ENCODE peak calls at places on chromosomes 11 and 22, in four cellular contexts. X, G, O and H are unnamed samples.

GRCh38 chr22:23478175-23478574 is 101.9 kb downstream of the IGLL1 start:
- DNase-seq in X (no peak), G (no peak), O (no peak), H (no peak)

GRCh38 chr22:42343551-42344081 is 73.2 kb upstream of the TCF20 start:
- DNase-seq in X (no peak), G (peak), O (no peak), H (no peak)

GRCh38 chr11:353315-353857 is 15.9 kb upstream of the B4GALNT4 start:
- DNase-seq in X (peak), G (no peak), O (no peak), H (no peak)

GRCh38 chr11:28529540-28530410 is 421.6 kb downstream of the METTL15 start:
- DNase-seq in X (peak), G (peak), O (no peak), H (no peak)

GRCh38 chr11:74388678-74389327 is 9.4 kb downstream of the PGM2L1 start:
- DNase-seq in X (peak), G (peak), O (peak), H (no peak)

GRCh38 chr11:120710354-120711187 is 199.0 kb downstream of the GRIK4 start:
- DNase-seq in X (peak), G (no peak), O (no peak), H (no peak)

GRCh38 chr22:37019309-37020191 is at the start of the genes MPST and TST:
- DNase-seq in X (peak), G (peak), O (peak), H (no peak)

GRCh38 chr22:26574001-26574723 is 15.8 kb downstream of the TPST2 start:
- DNase-seq in X (no peak), G (no peak), O (no peak), H (no peak)

GRCh38 chr11:2461253-2462091 is 16.7 kb downstream of the KCNQ1 start:
- DNase-seq in X (no peak), G (no peak), O (no peak), H (no peak)

GRCh38 chr22:32016081-32016480 is 27.0 kb upstream of the SLC5A1 start:
- DNase-seq in X (no peak), G (no peak), O (no peak), H (no peak)

GRCh38 chr11:122115520-122116343 is at the start of gene BLID:
- DNase-seq in X (peak), G (no peak), O (no peak), H (no peak)

GRCh38 chr11:125132586-125132985 is 21.2 kb upstream of the TMEM218 start:
- DNase-seq in X (peak), G (no peak), O (no peak), H (no peak)

GRCh38 chr22:47032091-47032943 is 269.9 kb downstream of the TBC1D22A start:
- DNase-seq in X (no peak), G (no peak), O (no peak), H (no peak)

GRCh38 chr11:132944557-132944920 is 587.8 kb downstream of the OPCML start:
- DNase-seq in X (no peak), G (no peak), O (no peak), H (no peak)